ENCODE peak calls at places on chromosome 19, in eight cellular contexts. W, S, R, M, B, U, K and H are unnamed samples.

GRCh38 chr19:46616631-46617322 is 8.1 kb downstream of the PTGIR start:
- DNase-seq in U (no peak), M (no peak), K (no peak), R (peak), W (peak), S (no peak), B (peak), H (no peak)

GRCh38 chr19:55441692-55442321 is 1.3 kb downstream of the SHISA7 start:
- DNase-seq in B (no peak), W (no peak), U (no peak), M (no peak), K (no peak), S (no peak), R (no peak), H (no peak)

GRCh38 chr19:18419699-18420460 is 682 bp downstream of the SSBP4 start:
- DNase-seq in B (no peak), R (no peak), K (no peak), U (no peak), S (no peak), M (no peak), W (peak), H (no peak)

GRCh38 chr19:9667898-9668297 is 7.0 kb downstream of the ZNF562 start:
- DNase-seq in W (no peak), U (no peak), S (no peak), R (no peak), K (no peak), M (no peak), B (no peak), H (no peak)

GRCh38 chr19:29705706-29706105 is 9.4 kb downstream of the C19orf12 start:
- DNase-seq in U (no peak), M (no peak), B (no peak), K (no peak), W (no peak), R (no peak), S (no peak), H (no peak)

GRCh38 chr19:8302357-8302691 is 5.8 kb downstream of the CD320 start:
- DNase-seq in W (no peak), S (no peak), R (no peak), U (no peak), B (no peak), M (no peak), K (no peak), H (no peak)

GRCh38 chr19:3819989-3820388 is 33.8 kb upstream of the MATK start:
- DNase-seq in B (no peak), W (no peak), K (no peak), S (no peak), U (no peak), M (no peak), R (no peak), H (no peak)

GRCh38 chr19:30402790-30403189 is 30.6 kb downstream of the ZNF536 start:
- DNase-seq in W (no peak), B (no peak), U (no peak), S (no peak), R (no peak), M (no peak), K (no peak), H (no peak)

GRCh38 chr19:10461047-10461949 is 41.0 kb downstream of the PDE4A start:
- DNase-seq in U (peak), K (peak), M (peak), B (peak), W (peak), S (peak), R (peak), H (peak)

GRCh38 chr19:6260912-6261636 is 18.7 kb downstream of the MLLT1 start:
- DNase-seq in R (no peak), U (no peak), S (no peak), M (no peak), B (peak), W (no peak), K (no peak), H (peak)

GRCh38 chr19:53131085-53131484 is 1.6 kb downstream of the ZNF415 start:
- DNase-seq in M (no peak), U (no peak), R (no peak), B (no peak), S (no peak), W (no peak), K (no peak), H (no peak)

GRCh38 chr19:45768644-45769053 is 403 bp downstream of the SIX5 start:
- DNase-seq in M (peak), U (no peak), S (no peak), R (no peak), K (no peak), W (peak), B (peak), H (peak)

GRCh38 chr19:55625004-55625326 is 599 bp upstream of the ZNF784 start:
- DNase-seq in K (no peak), S (no peak), W (no peak), B (no peak), R (no peak), U (no peak), M (no peak), H (no peak)

GRCh38 chr19:12527034-12527836 is 24.0 kb downstream of the ZNF564 start:
- DNase-seq in B (peak), R (no peak), S (peak), K (no peak), W (no peak), U (no peak), M (no peak), H (no peak)

GRCh38 chr19:47094557-47095517 is 18.7 kb downstream of the ZC3H4 start:
- DNase-seq in K (no peak), S (peak), M (no peak), U (no peak), R (no peak), W (no peak), B (peak), H (no peak)

GRCh38 chr19:1467512-1468273 is 11.3 kb downstream of the C19orf25 start:
- DNase-seq in M (no peak), U (no peak), B (no peak), R (no peak), S (no peak), K (no peak), W (no peak), H (no peak)

GRCh38 chr19:52351512-52351911 is 15.5 kb downstream of the ZNF610 start:
- DNase-seq in U (no peak), W (no peak), R (no peak), M (no peak), S (no peak), B (no peak), K (no peak), H (no peak)

GRCh38 chr19:49566302-49566701 is 14.1 kb downstream of the NOSIP start:
- DNase-seq in B (no peak), W (no peak), S (no peak), R (no peak), M (no peak), U (no peak), K (no peak), H (no peak)

GRCh38 chr19:45091031-45091918 is 1.7 kb upstream of the PPP1R37 start:
- DNase-seq in U (peak), W (peak), B (peak), R (peak), K (peak), S (peak), M (peak), H (peak)